ENCODE peak calls at places on chromosomes 16 and 17, in seven cellular contexts. D is NCI-H1436 treated with DMSO at 0.1 percent for 48 hours, V is skeletal muscle cell, J is NCI-H146, F is EL, W is smooth muscle cell of the brain vasculature, Q is IMR-90. L is an unnamed sample.

GRCh38 chr17:38852771-38853291 is 690 bp downstream of the RPL23 start:
- DNase-seq in D (no peak), V (no peak), J (no peak), F (no peak), W (no peak), Q (no peak), L (no peak)

GRCh38 chr17:81509687-81510523 is 2.7 kb downstream of the ACTG1 start:
- DNase-seq in D (no peak), V (no peak), J (no peak), F (peak; percentile 47), W (no peak), Q (no peak), L (peak; percentile 34)

GRCh38 chr16:29805232-29806095 is 865 bp upstream of the MAZ start:
- DNase-seq in D (peak; percentile 82), V (peak; percentile 91), J (peak; percentile 100), F (peak; percentile 97), W (peak; percentile 91), Q (peak; percentile 97), L (peak; percentile 99)

GRCh38 chr17:75601057-75601987 is 13.7 kb downstream of the MYO15B start:
- DNase-seq in D (peak; percentile 9), V (no peak), J (peak; percentile 78), F (peak; percentile 45), W (no peak), Q (peak; percentile 5), L (peak; percentile 88)

GRCh38 chr17:56893503-56893902 is 20.3 kb downstream of the TRIM25 start:
- DNase-seq in D (no peak), V (no peak), J (no peak), F (no peak), W (no peak), Q (no peak), L (no peak)

GRCh38 chr17:19537116-19537515 is 3.5 kb downstream of the SLC47A1 start:
- DNase-seq in D (no peak), V (no peak), J (no peak), F (no peak), W (no peak), Q (no peak), L (no peak)

GRCh38 chr16:82845076-82845475 is 218.3 kb downstream of the CDH13 start:
- DNase-seq in D (no peak), V (peak; percentile 11), J (no peak), F (no peak), W (no peak), Q (no peak), L (no peak)

GRCh38 chr16:11796227-11797165 is 562 bp downstream of the ZC3H7A start:
- DNase-seq in D (no peak), V (no peak), J (peak; percentile 56), F (peak; percentile 63), W (no peak), Q (peak; percentile 44), L (peak; percentile 83)

GRCh38 chr17:4590981-4591453 is 6.7 kb downstream of the SMTNL2 start:
- DNase-seq in D (no peak), V (no peak), J (no peak), F (no peak), W (no peak), Q (no peak), L (no peak)

GRCh38 chr16:67104845-67105244 is 4.9 kb upstream of the PHAF1 start:
- DNase-seq in D (no peak), V (no peak), J (no peak), F (no peak), W (no peak), Q (no peak), L (peak; percentile 33)

GRCh38 chr16:68013440-68013839 is 2.3 kb downstream of the DPEP2NB start:
- DNase-seq in D (no peak), V (no peak), J (no peak), F (no peak), W (no peak), Q (no peak), L (no peak)

GRCh38 chr16:49350265-49351103 is 23.1 kb upstream of the C16orf78 start:
- DNase-seq in D (no peak), V (peak; percentile 8), J (peak; percentile 3), F (peak; percentile 45), W (peak; percentile 17), Q (peak; percentile 34), L (peak; percentile 79)

GRCh38 chr16:57694191-57694555 is 433 bp upstream of the DRC7 start:
- DNase-seq in D (no peak), V (no peak), J (no peak), F (no peak), W (no peak), Q (no peak), L (no peak)

GRCh38 chr17:7922499-7923289 is 6.6 kb upstream of the RNF227 start:
- DNase-seq in D (peak; percentile 24), V (peak; percentile 36), J (peak; percentile 87), F (peak; percentile 64), W (peak; percentile 32), Q (peak; percentile 67), L (peak; percentile 93)

GRCh38 chr16:1311212-1311737 is 1.8 kb downstream of the UBE2I start:
- DNase-seq in D (no peak), V (no peak), J (no peak), F (no peak), W (no peak), Q (no peak), L (no peak)

GRCh38 chr16:27378871-27379580 is 22.9 kb upstream of the IL21R start:
- DNase-seq in D (no peak), V (no peak), J (no peak), F (no peak), W (no peak), Q (peak; percentile 21), L (no peak)

GRCh38 chr16:31181102-31181830 is 1.3 kb downstream of the FUS start:
- DNase-seq in D (no peak), V (no peak), J (peak; percentile 42), F (peak; percentile 54), W (no peak), Q (peak; percentile 44), L (peak; percentile 40)

GRCh38 chr17:81659038-81659437 is 2.7 kb upstream of the PDE6G start:
- DNase-seq in D (no peak), V (no peak), J (no peak), F (no peak), W (no peak), Q (no peak), L (no peak)

GRCh38 chr17:32876414-32877163 is at the start of gene MYO1D:
- DNase-seq in D (no peak), V (no peak), J (peak; percentile 74), F (peak; percentile 37), W (no peak), Q (no peak), L (peak; percentile 89)

GRCh38 chr17:76138896-76139248 is 2.2 kb downstream of the FOXJ1 start:
- DNase-seq in D (no peak), V (no peak), J (peak; percentile 63), F (no peak), W (no peak), Q (no peak), L (no peak)

GRCh38 chr17:41989702-41990419 is 23.3 kb downstream of the CNP start:
- DNase-seq in D (no peak), V (no peak), J (no peak), F (no peak), W (no peak), Q (no peak), L (peak; percentile 52)

GRCh38 chr17:2343421-2343820 is 6.1 kb downstream of the SGSM2 start:
- DNase-seq in D (no peak), V (no peak), J (no peak), F (no peak), W (no peak), Q (no peak), L (no peak)

GRCh38 chr17:78868391-78868790 is 27.8 kb upstream of the USP36 start:
- DNase-seq in D (no peak), V (peak; percentile 44), J (no peak), F (peak; percentile 76), W (no peak), Q (peak; percentile 86), L (no peak)

GRCh38 chr17:57552114-57552601 is 192.9 kb downstream of the CCDC182 start:
- DNase-seq in D (no peak), V (no peak), J (no peak), F (no peak), W (no peak), Q (no peak), L (peak; percentile 29)

GRCh38 chr17:76561799-76562268 is 22.0 kb downstream of the PRCD start:
- DNase-seq in D (no peak), V (no peak), J (no peak), F (peak; percentile 87), W (no peak), Q (no peak), L (no peak)

GRCh38 chr16:69166221-69166833 is 20.6 kb upstream of the SNTB2 start:
- DNase-seq in D (no peak), V (no peak), J (no peak), F (peak; percentile 69), W (no peak), Q (peak; percentile 82), L (no peak)

GRCh38 chr16:3580271-3580670 is 3.1 kb upstream of the NLRC3 start:
- DNase-seq in D (no peak), V (no peak), J (no peak), F (no peak), W (no peak), Q (no peak), L (no peak)

GRCh38 chr17:27871407-27871806 is 21.8 kb downstream of the LYRM9 start:
- DNase-seq in D (no peak), V (no peak), J (no peak), F (no peak), W (no peak), Q (no peak), L (peak; percentile 76)

GRCh38 chr17:44970136-44970737 is 2.1 kb upstream of the C1QL1 start:
- DNase-seq in D (no peak), V (no peak), J (peak; percentile 30), F (peak; percentile 44), W (no peak), Q (no peak), L (peak; percentile 39)